ENCODE peak calls at places on chromosomes 2 and 18, in nine cellular contexts. H, S, A, Y, B, X, L, O and I are unnamed samples.

GRCh38 chr2:112175333-112175732 is 37.1 kb downstream of the FBLN7 start:
- DNase-seq in H (no peak), S (no peak), A (no peak), Y (no peak), B (no peak), X (no peak), L (peak; percentile 42), O (no peak), I (no peak)

GRCh38 chr2:113910967-113911678 is 21.2 kb downstream of the ACTR3 start:
- DNase-seq in H (no peak), S (no peak), A (no peak), Y (no peak), B (no peak), X (no peak), L (no peak), O (no peak), I (no peak)

GRCh38 chr2:198371902-198372611 is 567.7 kb downstream of the PLCL1 start:
- DNase-seq in H (no peak), S (no peak), A (no peak), Y (no peak), B (no peak), X (no peak), L (no peak), O (no peak), I (no peak)

GRCh38 chr2:131127076-131127475 is 21.9 kb downstream of the PLEKHB2 start:
- DNase-seq in H (no peak), S (no peak), A (no peak), Y (no peak), B (no peak), X (peak; percentile 78), L (no peak), O (no peak), I (no peak)

GRCh38 chr2:7672027-7672684 is 754.9 kb downstream of the RNF144A start:
- DNase-seq in H (no peak), S (peak; percentile 28), A (peak; percentile 62), Y (no peak), B (no peak), X (peak; percentile 69), L (no peak), O (peak; percentile 72), I (no peak)

GRCh38 chr2:111175615-111176014 is 54.9 kb downstream of the BCL2L11 start:
- DNase-seq in H (no peak), S (no peak), A (no peak), Y (no peak), B (no peak), X (no peak), L (no peak), O (no peak), I (no peak)

GRCh38 chr2:197869501-197870111 is 65.2 kb downstream of the PLCL1 start:
- DNase-seq in H (no peak), S (no peak), A (no peak), Y (no peak), B (no peak), X (no peak), L (no peak), O (no peak), I (no peak)

GRCh38 chr2:145065278-145065677 is 545.4 kb upstream of the ZEB2 start:
- DNase-seq in H (no peak), S (no peak), A (no peak), Y (no peak), B (no peak), X (no peak), L (no peak), O (no peak), I (no peak)

GRCh38 chr2:16003152-16003551 is 62.8 kb downstream of the MYCN start:
- DNase-seq in H (no peak), S (no peak), A (no peak), Y (no peak), B (no peak), X (no peak), L (no peak), O (no peak), I (no peak)

GRCh38 chr2:52495816-52496215 is 1271.8 kb upstream of the CHAC2 start:
- DNase-seq in H (no peak), S (no peak), A (no peak), Y (no peak), B (no peak), X (no peak), L (no peak), O (no peak), I (no peak)

GRCh38 chr2:151619337-151619989 is 114.8 kb downstream of the NEB start:
- DNase-seq in H (no peak), S (no peak), A (peak; percentile 21), Y (no peak), B (peak; percentile 97), X (peak; percentile 67), L (no peak), O (no peak), I (no peak)

GRCh38 chr18:74468547-74469014 is 11.5 kb upstream of the DIPK1C start:
- DNase-seq in H (no peak), S (no peak), A (no peak), Y (no peak), B (peak; percentile 65), X (peak; percentile 5), L (no peak), O (no peak), I (no peak)

GRCh38 chr18:79963658-79964329 is 649 bp upstream of the HSBP1L1 start:
- DNase-seq in H (no peak), S (no peak), A (no peak), Y (no peak), B (no peak), X (no peak), L (no peak), O (no peak), I (no peak)

GRCh38 chr18:74896390-74896991 is 298.8 kb downstream of the ZNF407 start:
- DNase-seq in H (no peak), S (peak; percentile 22), A (no peak), Y (no peak), B (peak; percentile 16), X (peak; percentile 76), L (no peak), O (peak; percentile 55), I (no peak)

DNA sequence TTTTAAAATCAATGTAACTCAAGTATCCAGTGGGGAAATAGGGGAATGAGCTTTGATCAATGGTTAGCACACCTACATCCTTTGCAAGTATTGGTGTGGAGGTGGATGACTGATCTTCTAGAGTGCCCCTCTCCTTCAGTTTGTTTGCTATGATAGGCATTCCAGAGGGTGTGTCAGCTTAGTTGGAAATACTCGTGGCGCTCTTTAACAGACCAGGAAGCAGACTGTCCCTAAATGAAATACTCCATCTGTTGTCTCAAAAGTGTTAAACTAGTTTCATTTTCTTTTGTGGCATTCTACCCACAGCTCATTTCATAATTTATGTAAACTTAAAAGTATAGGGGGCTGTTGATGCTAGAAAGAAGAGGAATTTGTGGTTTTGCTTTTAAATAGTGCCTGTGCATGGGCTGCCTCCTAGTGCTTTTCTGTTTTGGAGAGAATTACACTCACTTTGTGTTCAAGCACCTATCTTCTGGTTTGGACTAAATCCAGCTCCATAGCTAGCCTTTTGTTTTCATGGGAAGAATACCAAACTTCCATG is 66.2 kb downstream of the STAT1 start:
- DNase-seq in H (no peak), S (no peak), A (no peak), Y (no peak), B (peak; percentile 93), X (no peak), L (no peak), O (no peak), I (no peak)
- H3K4me3 ChIP-seq in H (peak overlapping the region; percentile 24), S (no peak overlapping the region), A (no peak overlapping the region), Y (no peak overlapping the region), B (no peak overlapping the region), X (no peak overlapping the region), L (no peak overlapping the region), O (no peak overlapping the region), I (peak overlapping the region; percentile 14)

GRCh38 chr18:52286675-52287074 is 53.3 kb upstream of the DCC start:
- DNase-seq in H (no peak), S (no peak), A (no peak), Y (no peak), B (no peak), X (no peak), L (no peak), O (no peak), I (no peak)

GRCh38 chr18:52283927-52284326 is 56.1 kb upstream of the DCC start:
- DNase-seq in H (no peak), S (no peak), A (no peak), Y (no peak), B (no peak), X (no peak), L (no peak), O (no peak), I (no peak)

GRCh38 chr18:52287151-52287550 is 52.8 kb upstream of the DCC start:
- DNase-seq in H (no peak), S (no peak), A (no peak), Y (no peak), B (no peak), X (no peak), L (no peak), O (no peak), I (no peak)

GRCh38 chr18:52288403-52289004 is 51.5 kb upstream of the DCC start:
- DNase-seq in H (no peak), S (no peak), A (peak; percentile 4), Y (no peak), B (no peak), X (peak; percentile 54), L (no peak), O (peak; percentile 13), I (no peak)
- TF ChIP-seq CTCF in H (no peak), S (peak; percentile 23), A (peak; percentile 39), Y (no peak), B (no peak), X (peak; percentile 55), L (no peak), O (peak; percentile 52), I (no peak)

GRCh38 chr2:24886640-24887324 is 33.3 kb downstream of the ADCY3 start:
- DNase-seq in H (no peak), S (no peak), A (no peak), Y (no peak), B (peak; percentile 85), X (no peak), L (no peak), O (no peak), I (no peak)
- TF ChIP-seq POLR2A in H (no peak), S (no peak), A (no peak), Y (no peak), B (no peak), X (no peak), L (no peak), O (no peak), I (no peak)

DNA sequence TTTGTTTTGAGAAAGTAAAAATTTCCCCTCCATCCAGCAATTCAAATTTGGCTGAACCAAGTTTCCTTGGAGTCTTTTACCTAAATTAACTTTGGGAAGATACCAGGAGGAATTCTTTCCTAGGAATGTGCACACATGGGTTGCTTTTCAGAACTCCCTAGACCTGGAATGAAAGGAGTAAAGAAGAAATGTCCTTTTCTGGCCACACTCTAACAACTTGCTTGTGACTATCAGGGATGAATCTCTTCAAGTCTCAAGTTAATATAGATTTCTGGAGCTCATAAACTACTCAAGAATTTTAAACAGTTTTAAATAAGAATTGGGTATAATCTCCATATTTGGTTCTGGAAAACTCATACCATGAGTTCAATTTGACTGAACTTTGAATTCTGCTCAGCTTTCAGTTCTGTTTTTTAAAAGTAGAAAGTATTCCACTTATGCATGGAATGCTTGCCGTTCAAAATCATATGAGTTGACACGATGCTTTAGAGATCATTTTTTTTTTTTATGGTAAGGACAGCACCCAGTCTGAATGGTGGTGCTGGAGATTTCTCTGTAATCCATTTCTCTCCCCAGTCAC is 7.7 kb downstream of the RASGRP3 start:
- DNase-seq in H (no peak), S (no peak), A (no peak), Y (no peak), B (no peak), X (no peak), L (no peak), O (no peak), I (no peak)
- H3K4me3 ChIP-seq in H (no peak overlapping the region), S (no peak overlapping the region), A (no peak overlapping the region), Y (no peak overlapping the region), B (no peak overlapping the region), X (no peak overlapping the region), L (no peak overlapping the region), O (no peak overlapping the region), I (no peak overlapping the region)